ENCODE peak calls at places on chromosomes 11 and 22, in seven cellular contexts. Q is HepG2, B is SK-N-SH, J is H1, D is K562, K is HCT116, E is GM12878. M is an unnamed sample. For H3K36me3, the result is how much of the 10 kb centered on the place peaks cover.

GRCh38 chr11:9825315-9825714 is 161.4 kb downstream of the SWAP70 start:
- DNase-seq in Q (no peak), B (no peak), J (no peak), D (no peak), K (no peak), E (no peak), M (peak)

GRCh38 chr11:17743026-17743807 is 8.6 kb downstream of the KCNC1 start:
- DNase-seq in Q (no peak), B (no peak), J (no peak), D (no peak), K (no peak), E (no peak), M (no peak)

GRCh38 chr11:73236879-73237278 is 18.8 kb downstream of the P2RY2 start:
- DNase-seq in Q (peak), B (peak), J (peak), D (peak), K (peak), E (no peak), M (peak)

GRCh38 chr11:114762437-114762836 is 84.1 kb downstream of the NXPE2 start:
- DNase-seq in Q (peak), B (peak), J (peak), D (peak), K (no peak), E (no peak), M (peak)

GRCh38 chr22:37760152-37760551 is 47.6 kb upstream of the GCAT start:
- DNase-seq in Q (peak), B (no peak), J (no peak), D (no peak), K (no peak), E (no peak), M (no peak)

GRCh38 chr11:35507688-35508087 is 17.7 kb downstream of the PAMR1 start:
- DNase-seq in Q (no peak), B (no peak), J (no peak), D (no peak), K (no peak), E (no peak), M (no peak)

GRCh38 chr11:19697721-19698121 is 14.9 kb upstream of the NAV2 start:
- DNase-seq in Q (no peak), B (no peak), J (no peak), D (no peak), K (no peak), E (no peak), M (no peak)

GRCh38 chr11:117428186-117428855 is 100.7 kb downstream of the CEP164 start:
- DNase-seq in Q (no peak), B (no peak), J (no peak), D (no peak), K (no peak), E (no peak), M (no peak)

GRCh38 chr11:828501-829115 is 889 bp downstream of the CRACR2B start:
- DNase-seq in Q (no peak), B (no peak), J (no peak), D (no peak), K (no peak), E (no peak), M (no peak)

GRCh38 chr11:827861-828167 is at the start of gene CRACR2B:
- DNase-seq in Q (no peak), B (no peak), J (no peak), D (no peak), K (no peak), E (no peak), M (no peak)

GRCh38 chr11:825366-826231 is 2.1 kb upstream of the CRACR2B start:
- DNase-seq in Q (no peak), B (no peak), J (no peak), D (no peak), K (no peak), E (no peak), M (no peak)

GRCh38 chr11:827146-827860 is 416 bp upstream of the CRACR2B start:
- DNase-seq in Q (peak), B (peak), J (peak), D (peak), K (no peak), E (no peak), M (no peak)

GRCh38 chr11:826836-827145 is 928 bp upstream of the CRACR2B start:
- DNase-seq in Q (no peak), B (no peak), J (no peak), D (peak), K (no peak), E (no peak), M (no peak)
- H3K4me3 ChIP-seq in Q (peak), B (no peak), J (peak), D (peak), K (peak), E (peak), M (peak)

GRCh38 chr22:20792966-20793332 is 19.0 kb downstream of the SERPIND1 start:
- DNase-seq in Q (no peak), B (no peak), J (no peak), D (no peak), K (no peak), E (no peak), M (no peak)
- H3K36me3 ChIP-seq in Q (under half), B (half or more), J (under half), D (half or more), K (under half), E (under half), M (under half)

DNA sequence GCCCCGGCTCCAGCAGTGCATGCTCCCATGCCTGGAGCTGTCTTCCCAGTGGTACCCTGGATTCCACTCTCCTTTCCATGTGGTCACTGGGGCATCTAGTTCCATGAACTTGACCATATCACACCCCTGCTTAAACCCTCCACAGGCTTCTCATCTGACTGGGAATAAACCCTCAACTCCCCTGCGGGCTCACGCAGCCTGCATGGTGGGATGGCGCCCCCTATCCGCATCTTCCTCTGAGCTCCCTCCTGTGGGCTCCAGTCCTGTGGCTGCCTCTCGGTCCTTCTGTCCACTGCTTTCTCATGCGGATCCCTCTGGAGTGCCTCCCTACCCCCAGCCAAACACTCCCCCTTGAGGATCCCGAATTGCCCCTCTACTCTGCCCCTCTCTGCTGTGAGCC is 41.4 kb upstream of the TTLL12 start:
- DNase-seq in Q (no peak), B (peak), J (peak), D (peak), K (peak), E (no peak), M (peak)
- TF ChIP-seq MAX in Q (no peak), B (no peak), J (no peak), D (no peak), K (no peak), E (no peak), M (no peak)

GRCh38 chr22:50470491-50470890 is 4.3 kb downstream of the SBF1 start:
- DNase-seq in Q (no peak), B (no peak), J (no peak), D (no peak), K (no peak), E (no peak), M (no peak)

GRCh38 chr22:50467773-50468440 is 6.9 kb downstream of the SBF1 start:
- DNase-seq in Q (no peak), B (no peak), J (no peak), D (no peak), K (no peak), E (no peak), M (no peak)

GRCh38 chr22:50469377-50470305 is 5.2 kb downstream of the SBF1 start:
- DNase-seq in Q (no peak), B (no peak), J (no peak), D (peak), K (peak), E (peak), M (no peak)

GRCh38 chr22:50467341-50467740 is 7.5 kb downstream of the SBF1 start:
- DNase-seq in Q (no peak), B (no peak), J (no peak), D (no peak), K (no peak), E (no peak), M (no peak)

GRCh38 chr22:50468626-50469025 is 6.2 kb downstream of the SBF1 start:
- DNase-seq in Q (no peak), B (no peak), J (no peak), D (no peak), K (no peak), E (no peak), M (no peak)
- H3K4me3 ChIP-seq in Q (no peak), B (no peak), J (no peak), D (no peak), K (no peak), E (no peak), M (no peak)

DNA sequence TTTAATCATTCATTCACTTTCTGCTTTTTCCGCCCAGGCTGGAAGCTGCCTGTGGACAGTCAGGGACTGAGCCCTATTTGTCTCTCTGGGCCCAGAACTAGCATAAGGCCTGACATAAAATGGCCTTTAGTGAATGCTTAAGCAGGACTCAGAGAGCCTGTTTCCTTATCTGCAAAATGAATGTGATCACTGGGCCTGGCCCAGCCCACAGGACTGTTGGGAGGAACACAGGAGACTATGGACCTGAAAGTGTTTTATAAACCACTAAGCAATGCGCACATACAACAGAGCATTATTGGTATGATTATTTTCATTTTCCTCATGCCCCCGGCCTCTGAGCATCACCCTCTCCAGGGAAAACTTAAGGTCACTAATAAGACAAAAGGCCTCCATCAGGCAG is 3.9 kb upstream of the MYH9 start:
- DNase-seq in Q (no peak), B (no peak), J (no peak), D (no peak), K (no peak), E (no peak), M (no peak)
- H3K36me3 ChIP-seq in Q (under half), B (under half), J (under half), D (under half), K (under half), E (under half), M (under half)

GRCh38 chr11:111460752-111461305 is 51.4 kb downstream of the BTG4 start:
- DNase-seq in Q (no peak), B (peak), J (no peak), D (no peak), K (no peak), E (no peak), M (no peak)

GRCh38 chr11:111457731-111458368 is 54.3 kb downstream of the BTG4 start:
- DNase-seq in Q (no peak), B (peak), J (no peak), D (no peak), K (no peak), E (no peak), M (no peak)

GRCh38 chr11:111461460-111462240 is 50.5 kb downstream of the BTG4 start:
- DNase-seq in Q (no peak), B (peak), J (no peak), D (no peak), K (no peak), E (no peak), M (no peak)

GRCh38 chr11:111460340-111460739 is 51.8 kb downstream of the BTG4 start:
- DNase-seq in Q (no peak), B (no peak), J (no peak), D (no peak), K (no peak), E (no peak), M (no peak)

DNA sequence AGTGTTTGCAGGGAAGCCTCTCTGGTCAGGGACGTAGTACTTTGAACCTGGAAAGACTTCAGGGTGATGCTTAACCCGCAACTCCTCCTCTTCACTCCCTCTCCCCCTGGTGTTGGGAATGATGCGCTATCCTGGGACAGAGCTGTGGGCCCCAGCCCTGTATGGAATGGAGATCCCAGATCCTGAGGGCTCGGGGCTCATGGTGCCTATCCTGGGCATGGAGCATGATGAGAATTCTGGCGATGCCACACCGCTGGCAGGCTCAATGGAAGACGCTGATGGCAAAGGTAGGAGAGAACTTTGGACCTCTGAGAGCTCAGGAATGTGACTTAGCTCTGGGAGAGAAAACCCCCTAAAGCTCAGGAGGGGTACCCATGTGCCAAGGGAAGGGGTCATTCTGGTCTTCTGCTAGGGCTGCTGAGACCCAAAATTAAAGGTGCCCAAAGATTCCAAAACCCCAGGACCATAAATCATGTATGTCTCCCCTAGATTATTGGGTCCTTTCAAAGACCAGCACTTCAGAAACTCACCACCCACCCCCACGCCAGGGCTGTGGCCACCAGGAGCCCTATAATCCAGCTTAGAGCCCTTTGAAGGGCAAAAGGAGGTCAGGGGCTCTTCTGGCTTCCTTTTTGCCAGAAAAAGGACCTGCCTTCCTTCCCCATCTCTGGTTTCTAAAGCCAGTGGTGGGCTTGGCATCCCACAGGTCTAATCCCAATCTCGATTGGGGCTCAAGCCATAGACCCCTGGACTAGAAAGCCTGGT is 52.5 kb downstream of the BTG4 start:
- DNase-seq in Q (peak), B (peak), J (no peak), D (no peak), K (no peak), E (no peak), M (no peak)
- TF ChIP-seq MAX in Q (no peak), B (no peak), J (no peak), D (no peak), K (no peak), E (no peak), M (no peak)

GRCh38 chr11:2924821-2925675 is 4.2 kb downstream of the PHLDA2 start:
- DNase-seq in Q (no peak), B (no peak), J (no peak), D (no peak), K (no peak), E (no peak), M (no peak)

GRCh38 chr11:2927851-2928604 is 1.2 kb downstream of the PHLDA2 start:
- DNase-seq in Q (no peak), B (peak), J (no peak), D (peak), K (no peak), E (no peak), M (peak)

GRCh38 chr11:2927493-2927800 is 1.8 kb downstream of the PHLDA2 start:
- DNase-seq in Q (no peak), B (no peak), J (no peak), D (no peak), K (no peak), E (no peak), M (no peak)

GRCh38 chr11:2928605-2929510 is at the start of gene PHLDA2:
- DNase-seq in Q (no peak), B (peak), J (peak), D (peak), K (peak), E (no peak), M (peak)

DNA sequence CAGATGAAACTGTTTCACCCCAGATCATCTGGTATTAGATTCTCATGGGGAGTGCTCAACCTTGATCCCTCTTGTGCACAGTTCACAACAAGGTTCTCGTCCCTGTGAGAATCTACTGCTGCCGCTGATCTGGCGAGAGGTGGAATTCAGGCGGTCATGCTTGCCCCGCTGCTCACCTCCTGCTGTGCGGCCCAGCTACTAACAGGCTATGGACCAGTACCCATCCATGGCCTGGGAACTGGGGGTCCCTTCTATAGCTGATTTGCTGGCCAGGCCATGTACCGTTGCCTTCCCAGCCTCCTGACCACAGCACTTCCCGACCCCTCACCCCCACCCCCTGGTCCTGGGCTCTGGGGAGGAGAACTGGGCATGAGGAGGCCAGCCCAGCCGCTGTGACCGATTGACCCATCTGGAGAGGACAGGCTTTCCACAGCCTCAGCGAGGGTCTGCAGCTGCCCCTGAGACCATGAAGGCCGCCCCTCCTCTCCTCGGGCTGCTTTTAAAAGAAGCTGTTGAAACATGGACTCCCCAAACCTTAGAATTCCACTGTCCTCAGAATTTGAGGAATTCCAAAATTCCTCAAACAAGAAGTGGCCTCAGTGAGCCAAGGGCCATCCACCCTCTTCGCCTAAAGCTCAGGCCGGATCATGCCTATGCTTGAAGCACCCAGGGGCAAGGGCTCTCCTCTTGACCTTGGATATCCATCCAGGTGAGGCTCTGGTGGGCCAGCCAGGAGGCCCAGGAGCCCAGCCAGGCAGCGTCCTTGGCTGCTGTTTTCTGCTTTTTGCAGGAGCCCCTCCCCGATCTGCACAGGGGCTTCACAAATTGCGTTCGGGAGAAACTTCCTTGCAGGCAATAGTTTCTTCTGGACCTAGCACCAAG is 2.4 kb downstream of the PHLDA2 start:
- DNase-seq in Q (no peak), B (no peak), J (no peak), D (no peak), K (no peak), E (no peak), M (no peak)
- H3K4me3 ChIP-seq in Q (no peak), B (no peak), J (no peak), D (no peak), K (peak), E (no peak), M (no peak)

GRCh38 chr22:40413873-40414272 is 43.5 kb downstream of the SGSM3 start:
- DNase-seq in Q (no peak), B (no peak), J (no peak), D (no peak), K (no peak), E (no peak), M (no peak)
- H3K36me3 ChIP-seq in Q (under half), B (under half), J (under half), D (under half), K (under half), E (under half), M (under half)

M was measured in endothelial cell of umbilical vein.